ENCODE peak calls at places on chromosome 1, in ten cellular contexts. One of them, this sample, is unnamed.

GRCh38 chr1:54259546-54259945 is 59.6 kb downstream of the MRPL37 start:
- DNase-seq in suprapubic skin: no peak
- DNase-seq in HCT116: no peak
- DNase-seq in spleen: no peak
- DNase-seq in Panc1: no peak
- DNase-seq in stomach: no peak
- DNase-seq in sigmoid colon: no peak
- DNase-seq in GM12892: no peak
- DNase-seq in prostate gland: no peak
- DNase-seq in transverse colon: no peak
- DNase-seq in this sample: no peak

GRCh38 chr1:214658175-214658574 is 55.2 kb downstream of the CENPF start:
- DNase-seq in transverse colon: no peak
- DNase-seq in prostate gland: no peak
- DNase-seq in Panc1: no peak
- DNase-seq in sigmoid colon: no peak
- DNase-seq in spleen: no peak
- DNase-seq in suprapubic skin: no peak
- DNase-seq in GM12892: no peak
- DNase-seq in stomach: no peak
- DNase-seq in HCT116: no peak
- DNase-seq in this sample: no peak

GRCh38 chr1:17540255-17541001 is 930 bp downstream of the ARHGEF10L start:
- DNase-seq in Panc1: no peak
- DNase-seq in stomach: no peak
- DNase-seq in HCT116: no peak
- DNase-seq in sigmoid colon: peak
- DNase-seq in suprapubic skin: peak
- DNase-seq in prostate gland: peak
- DNase-seq in GM12892: no peak
- DNase-seq in transverse colon: no peak
- DNase-seq in spleen: no peak
- DNase-seq in this sample: no peak

GRCh38 chr1:60699304-60699703 is 383.1 kb upstream of the NFIA start:
- DNase-seq in HCT116: no peak
- DNase-seq in stomach: no peak
- DNase-seq in spleen: no peak
- DNase-seq in prostate gland: no peak
- DNase-seq in transverse colon: no peak
- DNase-seq in Panc1: no peak
- DNase-seq in suprapubic skin: no peak
- DNase-seq in GM12892: no peak
- DNase-seq in sigmoid colon: no peak
- DNase-seq in this sample: no peak

GRCh38 chr1:107871259-107871658 is 93.7 kb downstream of the VAV3 start:
- DNase-seq in prostate gland: no peak
- DNase-seq in sigmoid colon: no peak
- DNase-seq in GM12892: no peak
- DNase-seq in spleen: no peak
- DNase-seq in HCT116: no peak
- DNase-seq in stomach: no peak
- DNase-seq in suprapubic skin: no peak
- DNase-seq in transverse colon: no peak
- DNase-seq in Panc1: no peak
- DNase-seq in this sample: no peak

GRCh38 chr1:168421399-168422004 is 122.3 kb downstream of the XCL2 start:
- DNase-seq in sigmoid colon: no peak
- DNase-seq in Panc1: no peak
- DNase-seq in transverse colon: no peak
- DNase-seq in HCT116: no peak
- DNase-seq in prostate gland: no peak
- DNase-seq in suprapubic skin: no peak
- DNase-seq in GM12892: no peak
- DNase-seq in spleen: no peak
- DNase-seq in stomach: no peak
- DNase-seq in this sample: no peak

GRCh38 chr1:204263240-204263848 is 49.6 kb upstream of the GOLT1A start:
- DNase-seq in GM12892: no peak
- DNase-seq in Panc1: no peak
- DNase-seq in stomach: peak
- DNase-seq in sigmoid colon: peak
- DNase-seq in HCT116: no peak
- DNase-seq in suprapubic skin: no peak
- DNase-seq in transverse colon: no peak
- DNase-seq in prostate gland: peak
- DNase-seq in spleen: no peak
- DNase-seq in this sample: no peak

GRCh38 chr1:34796990-34797389 is 4.2 kb downstream of the GJA4 start:
- DNase-seq in Panc1: no peak
- DNase-seq in transverse colon: no peak
- DNase-seq in stomach: no peak
- DNase-seq in suprapubic skin: no peak
- DNase-seq in HCT116: no peak
- DNase-seq in spleen: no peak
- DNase-seq in GM12892: no peak
- DNase-seq in sigmoid colon: no peak
- DNase-seq in prostate gland: no peak
- DNase-seq in this sample: no peak

DNA sequence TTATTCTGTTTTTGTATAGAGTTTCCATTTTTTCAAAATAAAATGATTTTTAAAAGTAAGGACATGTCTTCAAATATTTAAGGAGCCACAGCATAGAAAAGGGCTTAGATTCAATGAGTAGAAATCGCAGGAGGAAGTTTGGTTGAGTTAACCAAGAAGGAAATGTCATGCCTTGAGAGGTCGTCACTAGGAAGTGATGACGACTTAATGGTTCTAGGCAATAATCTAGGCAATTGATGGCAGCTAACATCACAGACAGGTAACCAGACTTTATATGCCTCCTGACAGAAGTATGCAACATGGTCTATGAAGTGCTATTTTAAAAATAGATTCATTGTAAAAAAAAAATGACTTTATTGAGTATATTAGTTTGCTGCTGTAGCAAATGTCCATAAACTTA is 32.1 kb upstream of the TP53BP2 start:
- DNase-seq in stomach: no peak
- DNase-seq in sigmoid colon: no peak
- DNase-seq in GM12892: no peak
- DNase-seq in Panc1: no peak
- DNase-seq in HCT116: no peak
- DNase-seq in prostate gland: no peak
- DNase-seq in suprapubic skin: no peak
- DNase-seq in spleen: no peak
- DNase-seq in transverse colon: no peak
- DNase-seq in this sample: no peak
- TF ChIP-seq POLR2AphosphoS5 in stomach: no peak
- TF ChIP-seq POLR2AphosphoS5 in sigmoid colon: no peak
- TF ChIP-seq POLR2AphosphoS5 in GM12892: no peak
- TF ChIP-seq POLR2AphosphoS5 in Panc1: no peak
- TF ChIP-seq POLR2AphosphoS5 in HCT116: no peak
- TF ChIP-seq POLR2AphosphoS5 in prostate gland: no peak
- TF ChIP-seq POLR2AphosphoS5 in suprapubic skin: no peak
- TF ChIP-seq POLR2AphosphoS5 in spleen: no peak
- TF ChIP-seq POLR2AphosphoS5 in transverse colon: no peak
- TF ChIP-seq POLR2AphosphoS5 in this sample: no peak

GRCh38 chr1:182126272-182126800 is 64.8 kb upstream of the ZNF648 start:
- DNase-seq in sigmoid colon: no peak
- DNase-seq in prostate gland: no peak
- DNase-seq in GM12892: no peak
- DNase-seq in spleen: no peak
- DNase-seq in stomach: peak
- DNase-seq in suprapubic skin: no peak
- DNase-seq in Panc1: no peak
- DNase-seq in transverse colon: no peak
- DNase-seq in HCT116: no peak
- DNase-seq in this sample: no peak

GRCh38 chr1:182122265-182122664 is 60.8 kb upstream of the ZNF648 start:
- DNase-seq in stomach: no peak
- DNase-seq in transverse colon: no peak
- DNase-seq in spleen: no peak
- DNase-seq in suprapubic skin: no peak
- DNase-seq in Panc1: no peak
- DNase-seq in GM12892: no peak
- DNase-seq in HCT116: no peak
- DNase-seq in sigmoid colon: no peak
- DNase-seq in prostate gland: no peak
- DNase-seq in this sample: no peak

GRCh38 chr1:182119631-182120030 is 58.1 kb upstream of the ZNF648 start:
- DNase-seq in sigmoid colon: no peak
- DNase-seq in transverse colon: no peak
- DNase-seq in prostate gland: no peak
- DNase-seq in spleen: no peak
- DNase-seq in suprapubic skin: no peak
- DNase-seq in Panc1: no peak
- DNase-seq in stomach: no peak
- DNase-seq in GM12892: no peak
- DNase-seq in HCT116: no peak
- DNase-seq in this sample: no peak

GRCh38 chr1:182122855-182123254 is 61.3 kb upstream of the ZNF648 start:
- DNase-seq in stomach: no peak
- DNase-seq in transverse colon: no peak
- DNase-seq in suprapubic skin: no peak
- DNase-seq in Panc1: no peak
- DNase-seq in sigmoid colon: no peak
- DNase-seq in HCT116: no peak
- DNase-seq in GM12892: no peak
- DNase-seq in spleen: no peak
- DNase-seq in prostate gland: no peak
- DNase-seq in this sample: no peak

DNA sequence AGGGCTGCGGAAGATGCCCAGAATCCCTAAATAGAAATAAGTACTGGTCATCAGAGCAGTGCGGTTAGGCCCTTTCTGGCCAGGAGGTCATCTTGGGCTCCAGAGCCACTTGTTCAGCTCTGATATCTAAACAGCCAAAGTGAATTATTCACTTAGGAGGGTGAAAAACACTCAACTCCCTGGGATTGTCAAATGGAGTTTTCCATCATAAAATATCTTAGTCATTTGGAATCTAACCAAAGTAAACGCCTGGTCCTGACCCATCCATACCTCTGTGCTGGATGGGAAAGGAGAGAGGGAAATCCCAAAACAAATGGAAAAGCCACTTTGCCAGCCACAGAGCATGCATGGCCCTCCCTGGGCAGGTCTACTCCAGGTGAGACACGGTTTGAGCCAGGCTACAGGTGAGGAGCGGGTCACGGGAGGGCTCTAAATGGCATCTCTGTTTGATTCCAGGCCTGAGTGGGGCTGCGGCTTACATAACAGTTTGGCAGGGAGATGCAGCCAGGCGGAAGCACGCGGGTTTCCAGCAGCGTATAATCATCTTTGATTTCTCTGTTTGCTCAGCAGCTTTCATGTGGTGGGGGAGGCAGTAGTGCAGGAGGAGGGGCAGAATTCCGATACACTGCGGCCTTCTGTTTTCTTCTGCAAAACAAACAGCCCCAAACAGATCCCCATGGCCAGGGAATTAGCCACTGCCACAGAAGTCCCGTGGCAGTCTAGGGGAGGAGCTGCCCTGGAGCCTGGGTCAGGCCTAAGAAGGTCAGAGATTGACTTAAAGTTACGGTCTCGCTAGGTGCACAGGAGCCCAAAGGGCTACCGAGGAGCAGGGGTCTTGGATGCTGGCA is 59.1 kb upstream of the ZNF648 start:
- DNase-seq in spleen: no peak
- DNase-seq in transverse colon: peak
- DNase-seq in sigmoid colon: no peak
- DNase-seq in suprapubic skin: no peak
- DNase-seq in GM12892: no peak
- DNase-seq in HCT116: no peak
- DNase-seq in Panc1: no peak
- DNase-seq in stomach: peak
- DNase-seq in prostate gland: peak
- DNase-seq in this sample: no peak
- TF ChIP-seq POLR2AphosphoS5 in spleen: no peak
- TF ChIP-seq POLR2AphosphoS5 in transverse colon: no peak
- TF ChIP-seq POLR2AphosphoS5 in sigmoid colon: no peak
- TF ChIP-seq POLR2AphosphoS5 in suprapubic skin: no peak
- TF ChIP-seq POLR2AphosphoS5 in GM12892: no peak
- TF ChIP-seq POLR2AphosphoS5 in HCT116: no peak
- TF ChIP-seq POLR2AphosphoS5 in Panc1: no peak
- TF ChIP-seq POLR2AphosphoS5 in stomach: peak
- TF ChIP-seq POLR2AphosphoS5 in prostate gland: peak
- TF ChIP-seq POLR2AphosphoS5 in this sample: no peak

GRCh38 chr1:1354271-1355247 is 3.8 kb downstream of the MXRA8 start:
- DNase-seq in transverse colon: no peak
- DNase-seq in stomach: no peak
- DNase-seq in spleen: no peak
- DNase-seq in GM12892: no peak
- DNase-seq in suprapubic skin: no peak
- DNase-seq in HCT116: no peak
- DNase-seq in sigmoid colon: no peak
- DNase-seq in Panc1: no peak
- DNase-seq in prostate gland: no peak
- DNase-seq in this sample: no peak
- TF ChIP-seq POLR2AphosphoS5 in transverse colon: no peak
- TF ChIP-seq POLR2AphosphoS5 in stomach: no peak
- TF ChIP-seq POLR2AphosphoS5 in spleen: no peak
- TF ChIP-seq POLR2AphosphoS5 in GM12892: no peak
- TF ChIP-seq POLR2AphosphoS5 in suprapubic skin: no peak
- TF ChIP-seq POLR2AphosphoS5 in HCT116: no peak
- TF ChIP-seq POLR2AphosphoS5 in sigmoid colon: no peak
- TF ChIP-seq POLR2AphosphoS5 in Panc1: no peak
- TF ChIP-seq POLR2AphosphoS5 in prostate gland: no peak
- TF ChIP-seq POLR2AphosphoS5 in this sample: no peak

GRCh38 chr1:62271137-62271536 is 48.1 kb downstream of the KANK4 start:
- DNase-seq in GM12892: no peak
- DNase-seq in Panc1: no peak
- DNase-seq in prostate gland: no peak
- DNase-seq in transverse colon: no peak
- DNase-seq in stomach: no peak
- DNase-seq in spleen: no peak
- DNase-seq in suprapubic skin: no peak
- DNase-seq in sigmoid colon: no peak
- DNase-seq in HCT116: no peak
- DNase-seq in this sample: no peak

GRCh38 chr1:62269439-62269838 is 49.8 kb downstream of the KANK4 start:
- DNase-seq in Panc1: no peak
- DNase-seq in HCT116: no peak
- DNase-seq in stomach: no peak
- DNase-seq in GM12892: no peak
- DNase-seq in spleen: no peak
- DNase-seq in sigmoid colon: no peak
- DNase-seq in prostate gland: no peak
- DNase-seq in suprapubic skin: no peak
- DNase-seq in transverse colon: no peak
- DNase-seq in this sample: no peak

GRCh38 chr1:62273953-62274352 is 45.3 kb downstream of the KANK4 start:
- DNase-seq in prostate gland: no peak
- DNase-seq in HCT116: no peak
- DNase-seq in stomach: no peak
- DNase-seq in GM12892: no peak
- DNase-seq in transverse colon: no peak
- DNase-seq in Panc1: no peak
- DNase-seq in suprapubic skin: no peak
- DNase-seq in sigmoid colon: no peak
- DNase-seq in spleen: no peak
- DNase-seq in this sample: no peak

GRCh38 chr1:62274496-62274895 is 44.7 kb downstream of the KANK4 start:
- DNase-seq in GM12892: no peak
- DNase-seq in spleen: no peak
- DNase-seq in transverse colon: no peak
- DNase-seq in suprapubic skin: no peak
- DNase-seq in Panc1: no peak
- DNase-seq in prostate gland: no peak
- DNase-seq in sigmoid colon: no peak
- DNase-seq in stomach: no peak
- DNase-seq in HCT116: no peak
- DNase-seq in this sample: peak

DNA sequence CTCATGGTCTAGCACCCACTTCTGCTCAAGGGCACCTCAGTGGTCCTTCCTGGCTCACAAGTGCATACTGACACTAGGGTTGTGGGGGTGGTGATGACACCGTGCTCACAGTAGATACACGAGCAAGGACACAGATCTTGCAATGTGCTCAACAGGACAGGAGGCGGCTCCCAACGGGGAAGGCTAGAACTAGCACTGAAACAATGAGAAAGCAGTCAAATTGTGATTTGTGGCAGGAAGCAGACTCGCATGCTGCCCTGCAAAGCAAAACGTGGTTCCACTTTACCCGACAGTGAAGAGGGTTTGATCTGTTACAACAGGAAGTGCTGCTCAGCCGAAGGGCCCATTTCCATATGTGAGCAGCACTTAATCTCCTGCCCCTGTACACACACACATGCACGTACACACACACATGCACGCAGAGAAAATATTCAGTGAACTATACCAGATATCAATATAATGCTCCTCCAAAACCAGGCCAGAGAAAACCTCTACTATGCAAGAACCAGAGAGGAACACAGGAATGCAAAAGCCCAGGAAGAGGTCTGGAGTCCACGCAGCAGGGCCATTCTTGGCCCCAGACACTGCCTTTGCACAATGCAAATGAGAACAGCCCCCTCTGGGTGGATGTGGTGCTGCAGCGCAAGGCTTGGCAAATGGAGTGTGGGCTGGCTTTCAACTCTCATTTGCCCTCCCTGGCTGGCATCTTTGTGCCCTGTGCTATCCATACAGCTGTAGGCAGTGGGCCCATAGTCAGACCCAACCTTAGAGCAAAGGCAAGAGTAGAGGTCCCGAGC is 47.1 kb downstream of the KANK4 start:
- DNase-seq in spleen: peak
- DNase-seq in transverse colon: no peak
- DNase-seq in prostate gland: no peak
- DNase-seq in stomach: no peak
- DNase-seq in GM12892: peak
- DNase-seq in HCT116: no peak
- DNase-seq in Panc1: no peak
- DNase-seq in suprapubic skin: no peak
- DNase-seq in sigmoid colon: no peak
- DNase-seq in this sample: no peak
- TF ChIP-seq POLR2AphosphoS5 in spleen: no peak
- TF ChIP-seq POLR2AphosphoS5 in transverse colon: no peak
- TF ChIP-seq POLR2AphosphoS5 in prostate gland: no peak
- TF ChIP-seq POLR2AphosphoS5 in stomach: no peak
- TF ChIP-seq POLR2AphosphoS5 in GM12892: no peak
- TF ChIP-seq POLR2AphosphoS5 in HCT116: no peak
- TF ChIP-seq POLR2AphosphoS5 in Panc1: no peak
- TF ChIP-seq POLR2AphosphoS5 in suprapubic skin: no peak
- TF ChIP-seq POLR2AphosphoS5 in sigmoid colon: no peak
- TF ChIP-seq POLR2AphosphoS5 in this sample: no peak